ENCODE peak calls at places on chromosome 7, in four cellular contexts. One of them, this sample, is unnamed.
A peak's percentile ranks its signal among the peaks of the same experiment; 100 is the strongest.

GRCh38 chr7:16357921-16358320 is 63.4 kb downstream of the CRPPA start:
- DNase-seq in GM19239: no peak
- DNase-seq in GM03348: no peak
- DNase-seq in thoracic aorta: no peak
- DNase-seq in this sample: no peak

GRCh38 chr7:137715546-137715945 is 131.2 kb downstream of the DGKI start:
- DNase-seq in thoracic aorta: no peak
- DNase-seq in GM19239: no peak
- DNase-seq in GM03348: peak; percentile 37
- DNase-seq in this sample: peak; percentile 28

GRCh38 chr7:154832557-154833138 is 170.3 kb downstream of the PAXIP1 start:
- DNase-seq in GM03348: no peak
- DNase-seq in thoracic aorta: no peak
- DNase-seq in GM19239: no peak
- DNase-seq in this sample: no peak

GRCh38 chr7:57210212-57210611 is 78.0 kb upstream of the ZNF479 start:
- DNase-seq in GM19239: no peak
- DNase-seq in thoracic aorta: no peak
- DNase-seq in GM03348: no peak
- DNase-seq in this sample: no peak

GRCh38 chr7:45421096-45421495 is 153.1 kb upstream of the ADCY1 start:
- DNase-seq in thoracic aorta: no peak
- DNase-seq in GM19239: no peak
- DNase-seq in GM03348: no peak
- DNase-seq in this sample: peak; percentile 1

GRCh38 chr7:38171558-38172403 is 6.3 kb upstream of the STARD3NL start:
- DNase-seq in GM19239: no peak
- DNase-seq in GM03348: no peak
- DNase-seq in thoracic aorta: no peak
- DNase-seq in this sample: no peak

GRCh38 chr7:154390961-154391360 is 338.8 kb downstream of the DPP6 start:
- DNase-seq in GM19239: no peak
- DNase-seq in thoracic aorta: no peak
- DNase-seq in GM03348: no peak
- DNase-seq in this sample: no peak

GRCh38 chr7:106476751-106477150 is 184.2 kb downstream of the CCDC71L start:
- DNase-seq in GM19239: no peak
- DNase-seq in thoracic aorta: no peak
- DNase-seq in GM03348: no peak
- DNase-seq in this sample: no peak

GRCh38 chr7:101739757-101740398 is 77.5 kb upstream of the CUX1 start:
- DNase-seq in GM19239: no peak
- DNase-seq in thoracic aorta: no peak
- DNase-seq in GM03348: no peak
- DNase-seq in this sample: no peak

GRCh38 chr7:150909192-150909591 is 56.9 kb downstream of the AOC1 start:
- DNase-seq in GM19239: no peak
- DNase-seq in thoracic aorta: no peak
- DNase-seq in GM03348: no peak
- DNase-seq in this sample: no peak

GRCh38 chr7:156152380-156152779 is 340.1 kb upstream of the SHH start:
- DNase-seq in GM19239: no peak
- DNase-seq in GM03348: no peak
- DNase-seq in thoracic aorta: no peak
- DNase-seq in this sample: no peak

GRCh38 chr7:46848944-46849343 is 733.0 kb downstream of the TNS3 start:
- DNase-seq in GM19239: no peak
- DNase-seq in thoracic aorta: no peak
- DNase-seq in GM03348: no peak
- DNase-seq in this sample: no peak

GRCh38 chr7:73387221-73387828 is 46.3 kb upstream of the FZD9 start:
- DNase-seq in GM19239: no peak
- DNase-seq in GM03348: no peak
- DNase-seq in thoracic aorta: no peak
- DNase-seq in this sample: peak; percentile 11

GRCh38 chr7:151080091-151080521 is 503 bp downstream of the FASTK start:
- DNase-seq in GM19239: no peak
- DNase-seq in thoracic aorta: no peak
- DNase-seq in GM03348: peak; percentile 36
- DNase-seq in this sample: no peak

GRCh38 chr7:157445956-157446295 is 109.1 kb downstream of the DNAJB6 start:
- DNase-seq in thoracic aorta: no peak
- DNase-seq in GM03348: no peak
- DNase-seq in GM19239: no peak
- DNase-seq in this sample: no peak

GRCh38 chr7:35316549-35316948 is 62.6 kb upstream of the TBX20 start:
- DNase-seq in thoracic aorta: no peak
- DNase-seq in GM19239: no peak
- DNase-seq in GM03348: no peak
- DNase-seq in this sample: peak; percentile 57